ENCODE peak calls at places on chromosomes 4 and X, in eight cellular contexts. One of them, this sample, is unnamed.

GRCh38 chrX:41634284-41634683 is 54.5 kb upstream of the GPR34 start:
- DNase-seq in foreskin keratinocyte: no peak
- DNase-seq in stimulated activated CD4-positive, alpha-beta T cell treated with anti-CD3 and anti-CD28 coated beads, Interleukin-1b, Interleukin-23, amount 100 ng/mL, for 1 hour: no peak
- DNase-seq in T47D: no peak
- DNase-seq in heart left ventricle: no peak
- DNase-seq in Calu3: no peak
- DNase-seq in GDM1: peak
- DNase-seq in SW 1271: no peak
- DNase-seq in this sample: no peak

GRCh38 chrX:104330966-104331365 is 76.2 kb upstream of the ESX1 start:
- DNase-seq in SW 1271: peak
- DNase-seq in GDM1: no peak
- DNase-seq in heart left ventricle: no peak
- DNase-seq in Calu3: no peak
- DNase-seq in stimulated activated CD4-positive, alpha-beta T cell treated with anti-CD3 and anti-CD28 coated beads, Interleukin-1b, Interleukin-23, amount 100 ng/mL, for 1 hour: no peak
- DNase-seq in foreskin keratinocyte: peak
- DNase-seq in T47D: no peak
- DNase-seq in this sample: no peak

GRCh38 chr4:188297873-188298272 is 158.6 kb downstream of the TRIML1 start:
- DNase-seq in heart left ventricle: no peak
- DNase-seq in T47D: no peak
- DNase-seq in Calu3: no peak
- DNase-seq in stimulated activated CD4-positive, alpha-beta T cell treated with anti-CD3 and anti-CD28 coated beads, Interleukin-1b, Interleukin-23, amount 100 ng/mL, for 1 hour: no peak
- DNase-seq in SW 1271: no peak
- DNase-seq in GDM1: no peak
- DNase-seq in foreskin keratinocyte: peak
- DNase-seq in this sample: no peak

GRCh38 chr4:111806331-111806730 is 338.9 kb upstream of the FAM241A start:
- DNase-seq in SW 1271: peak
- DNase-seq in Calu3: peak
- DNase-seq in heart left ventricle: no peak
- DNase-seq in T47D: no peak
- DNase-seq in GDM1: no peak
- DNase-seq in foreskin keratinocyte: no peak
- DNase-seq in stimulated activated CD4-positive, alpha-beta T cell treated with anti-CD3 and anti-CD28 coated beads, Interleukin-1b, Interleukin-23, amount 100 ng/mL, for 1 hour: no peak
- DNase-seq in this sample: no peak

GRCh38 chr4:155353923-155354540 is 22.7 kb downstream of the MAP9 start:
- DNase-seq in Calu3: peak
- DNase-seq in GDM1: peak
- DNase-seq in heart left ventricle: peak
- DNase-seq in T47D: no peak
- DNase-seq in stimulated activated CD4-positive, alpha-beta T cell treated with anti-CD3 and anti-CD28 coated beads, Interleukin-1b, Interleukin-23, amount 100 ng/mL, for 1 hour: no peak
- DNase-seq in foreskin keratinocyte: no peak
- DNase-seq in SW 1271: peak
- DNase-seq in this sample: no peak

GRCh38 chrX:5936438-5936837 is 292.2 kb downstream of the NLGN4X start:
- DNase-seq in GDM1: no peak
- DNase-seq in stimulated activated CD4-positive, alpha-beta T cell treated with anti-CD3 and anti-CD28 coated beads, Interleukin-1b, Interleukin-23, amount 100 ng/mL, for 1 hour: no peak
- DNase-seq in foreskin keratinocyte: no peak
- DNase-seq in SW 1271: no peak
- DNase-seq in Calu3: no peak
- DNase-seq in T47D: no peak
- DNase-seq in heart left ventricle: peak
- DNase-seq in this sample: no peak

GRCh38 chr4:28287837-28288236 is 1427.2 kb downstream of the STIM2 start:
- DNase-seq in T47D: no peak
- DNase-seq in stimulated activated CD4-positive, alpha-beta T cell treated with anti-CD3 and anti-CD28 coated beads, Interleukin-1b, Interleukin-23, amount 100 ng/mL, for 1 hour: no peak
- DNase-seq in Calu3: no peak
- DNase-seq in heart left ventricle: no peak
- DNase-seq in SW 1271: peak
- DNase-seq in GDM1: no peak
- DNase-seq in foreskin keratinocyte: peak
- DNase-seq in this sample: no peak

GRCh38 chr4:25654031-25654970 is 1.4 kb upstream of the SLC34A2 start:
- DNase-seq in Calu3: peak
- DNase-seq in T47D: no peak
- DNase-seq in SW 1271: no peak
- DNase-seq in heart left ventricle: no peak
- DNase-seq in GDM1: no peak
- DNase-seq in stimulated activated CD4-positive, alpha-beta T cell treated with anti-CD3 and anti-CD28 coated beads, Interleukin-1b, Interleukin-23, amount 100 ng/mL, for 1 hour: no peak
- DNase-seq in foreskin keratinocyte: no peak
- DNase-seq in this sample: no peak

GRCh38 chr4:14018191-14018853 is 390.8 kb upstream of the BOD1L1 start:
- DNase-seq in heart left ventricle: no peak
- DNase-seq in T47D: no peak
- DNase-seq in SW 1271: no peak
- DNase-seq in GDM1: no peak
- DNase-seq in Calu3: no peak
- DNase-seq in stimulated activated CD4-positive, alpha-beta T cell treated with anti-CD3 and anti-CD28 coated beads, Interleukin-1b, Interleukin-23, amount 100 ng/mL, for 1 hour: no peak
- DNase-seq in foreskin keratinocyte: no peak
- DNase-seq in this sample: no peak

GRCh38 chrX:40603446-40603845 is 19.8 kb upstream of the MPC1L start:
- DNase-seq in GDM1: no peak
- DNase-seq in T47D: no peak
- DNase-seq in stimulated activated CD4-positive, alpha-beta T cell treated with anti-CD3 and anti-CD28 coated beads, Interleukin-1b, Interleukin-23, amount 100 ng/mL, for 1 hour: no peak
- DNase-seq in SW 1271: no peak
- DNase-seq in Calu3: no peak
- DNase-seq in foreskin keratinocyte: no peak
- DNase-seq in heart left ventricle: no peak
- DNase-seq in this sample: no peak